ENCODE peak calls at places on chromosomes 3 and 15, in seven cellular contexts. One of them, this sample, is unnamed.
A peak's percentile ranks its signal among the peaks of the same experiment; 100 is the strongest.

GRCh38 chr3:122258757-122259371 is 66.2 kb upstream of the CSTA start:
- DNase-seq in transverse colon: peak; percentile 71
- DNase-seq in HepG2: peak; percentile 48
- DNase-seq in K562: peak; percentile 38
- DNase-seq in heart left ventricle: peak; percentile 65
- DNase-seq in occipital lobe: no peak
- DNase-seq in germinal center: peak; percentile 72
- DNase-seq in this sample: peak; percentile 66

GRCh38 chr3:18447720-18448119 is 22.6 kb upstream of the SATB1 start:
- DNase-seq in HepG2: no peak
- DNase-seq in K562: no peak
- DNase-seq in occipital lobe: no peak
- DNase-seq in heart left ventricle: no peak
- DNase-seq in transverse colon: no peak
- DNase-seq in germinal center: no peak
- DNase-seq in this sample: no peak

GRCh38 chr15:89551502-89551901 is 23.8 kb upstream of the TICRR start:
- DNase-seq in occipital lobe: no peak
- DNase-seq in K562: no peak
- DNase-seq in transverse colon: no peak
- DNase-seq in heart left ventricle: no peak
- DNase-seq in HepG2: no peak
- DNase-seq in germinal center: no peak
- DNase-seq in this sample: peak; percentile 60

GRCh38 chr15:28977377-28978010 is 91.7 kb downstream of the APBA2 start:
- DNase-seq in heart left ventricle: peak; percentile 48
- DNase-seq in K562: no peak
- DNase-seq in transverse colon: no peak
- DNase-seq in germinal center: no peak
- DNase-seq in occipital lobe: peak; percentile 83
- DNase-seq in HepG2: no peak
- DNase-seq in this sample: no peak

GRCh38 chr3:27756877-27757276 is 34.8 kb upstream of the EOMES start:
- DNase-seq in transverse colon: no peak
- DNase-seq in occipital lobe: no peak
- DNase-seq in germinal center: no peak
- DNase-seq in HepG2: no peak
- DNase-seq in heart left ventricle: no peak
- DNase-seq in K562: no peak
- DNase-seq in this sample: no peak

GRCh38 chr3:114743746-114744145 is 403.3 kb downstream of the ZBTB20 start:
- DNase-seq in K562: no peak
- DNase-seq in transverse colon: no peak
- DNase-seq in germinal center: no peak
- DNase-seq in HepG2: no peak
- DNase-seq in heart left ventricle: no peak
- DNase-seq in occipital lobe: no peak
- DNase-seq in this sample: no peak

GRCh38 chr15:95853350-95853749 is 477.1 kb upstream of the NR2F2 start:
- DNase-seq in HepG2: no peak
- DNase-seq in occipital lobe: no peak
- DNase-seq in K562: no peak
- DNase-seq in germinal center: no peak
- DNase-seq in transverse colon: no peak
- DNase-seq in heart left ventricle: no peak
- DNase-seq in this sample: no peak

GRCh38 chr3:127485396-127486170 is 105.0 kb downstream of the TPRA1 start:
- DNase-seq in heart left ventricle: no peak
- DNase-seq in transverse colon: no peak
- DNase-seq in germinal center: no peak
- DNase-seq in occipital lobe: no peak
- DNase-seq in K562: no peak
- DNase-seq in HepG2: no peak
- DNase-seq in this sample: no peak

GRCh38 chr3:183731611-183732010 is 34.0 kb downstream of the YEATS2 start:
- DNase-seq in germinal center: no peak
- DNase-seq in transverse colon: peak; percentile 12
- DNase-seq in HepG2: no peak
- DNase-seq in heart left ventricle: no peak
- DNase-seq in K562: no peak
- DNase-seq in occipital lobe: no peak
- DNase-seq in this sample: no peak

GRCh38 chr15:99110581-99111320 is 5.9 kb downstream of the SYNM start:
- DNase-seq in transverse colon: no peak
- DNase-seq in HepG2: no peak
- DNase-seq in germinal center: no peak
- DNase-seq in heart left ventricle: no peak
- DNase-seq in K562: no peak
- DNase-seq in occipital lobe: no peak
- DNase-seq in this sample: no peak